ENCODE peak calls at places on chromosomes 7 and 10, in seven cellular contexts. H is uterus, U is IMR-90, S is sigmoid colon, I is stomach, Q is heart left ventricle, Y is transverse colon. C is an unnamed sample.

GRCh38 chr10:43026039-43026973 is 50.6 kb upstream of the RET start:
- DNase-seq in H (no peak), U (no peak), S (no peak), I (no peak), Q (no peak), Y (no peak), C (no peak)

GRCh38 chr7:27241189-27242045 is 1.2 kb upstream of the EVX1 start:
- DNase-seq in H (no peak), U (no peak), S (no peak), I (no peak), Q (no peak), Y (no peak), C (no peak)

GRCh38 chr7:151432658-151433521 is 7.1 kb downstream of the CRYGN start:
- DNase-seq in H (no peak), U (no peak), S (peak), I (no peak), Q (no peak), Y (no peak), C (no peak)

GRCh38 chr7:44286618-44287487 is 38.5 kb downstream of the CAMK2B start:
- DNase-seq in H (peak), U (no peak), S (peak), I (peak), Q (peak), Y (peak), C (no peak)

GRCh38 chr10:26437637-26438461 is at the start of gene APBB1IP:
- DNase-seq in H (peak), U (no peak), S (peak), I (peak), Q (peak), Y (peak), C (no peak)

GRCh38 chr7:100574362-100575205 is 884 bp upstream of the SAP25 start:
- DNase-seq in H (no peak), U (no peak), S (no peak), I (no peak), Q (no peak), Y (no peak), C (no peak)

GRCh38 chr10:48599830-48600134 is 5.1 kb downstream of the ARHGAP22 start:
- DNase-seq in H (no peak), U (no peak), S (no peak), I (no peak), Q (no peak), Y (no peak), C (no peak)

GRCh38 chr10:133379152-133379800 is at the start of gene PAOX:
- DNase-seq in H (peak), U (peak), S (peak), I (peak), Q (peak), Y (peak), C (peak)

GRCh38 chr7:74373536-74373935 is 80.2 kb upstream of the GTF2IRD1 start:
- DNase-seq in H (no peak), U (no peak), S (no peak), I (no peak), Q (no peak), Y (no peak), C (no peak)

GRCh38 chr7:75737856-75738603 is 711 bp downstream of the HIP1 start:
- DNase-seq in H (peak), U (no peak), S (peak), I (no peak), Q (peak), Y (peak), C (no peak)

GRCh38 chr10:69914373-69915268 is 112.9 kb downstream of the COL13A1 start:
- DNase-seq in H (peak), U (peak), S (peak), I (peak), Q (peak), Y (peak), C (peak)

GRCh38 chr7:114243646-114244045 is 171.0 kb upstream of the FOXP2 start:
- DNase-seq in H (no peak), U (no peak), S (no peak), I (no peak), Q (no peak), Y (no peak), C (no peak)

GRCh38 chr7:131540491-131541162 is 15.8 kb downstream of the PODXL start:
- DNase-seq in H (no peak), U (no peak), S (peak), I (peak), Q (no peak), Y (no peak), C (peak)

GRCh38 chr7:114182837-114183236 is 231.8 kb upstream of the FOXP2 start:
- DNase-seq in H (no peak), U (no peak), S (no peak), I (no peak), Q (no peak), Y (no peak), C (no peak)

GRCh38 chr10:119654540-119654939 is 3.4 kb downstream of the BAG3 start:
- DNase-seq in H (no peak), U (no peak), S (peak), I (peak), Q (peak), Y (peak), C (peak)

GRCh38 chr10:116084166-116084565 is 188.8 kb downstream of the GFRA1 start:
- DNase-seq in H (no peak), U (peak), S (no peak), I (no peak), Q (no peak), Y (no peak), C (no peak)

GRCh38 chr7:105680505-105681187 is 99.4 kb upstream of the EFCAB10 start:
- DNase-seq in H (peak), U (no peak), S (peak), I (no peak), Q (no peak), Y (peak), C (no peak)

GRCh38 chr7:105677803-105678583 is 96.7 kb upstream of the EFCAB10 start:
- DNase-seq in H (no peak), U (no peak), S (no peak), I (peak), Q (no peak), Y (peak), C (no peak)

GRCh38 chr7:105675873-105676484 is 94.7 kb upstream of the EFCAB10 start:
- DNase-seq in H (no peak), U (no peak), S (no peak), I (peak), Q (peak), Y (peak), C (no peak)

GRCh38 chr7:105677395-105677701 is 96.1 kb upstream of the EFCAB10 start:
- DNase-seq in H (no peak), U (no peak), S (no peak), I (no peak), Q (no peak), Y (no peak), C (no peak)

GRCh38 chr7:105678811-105679495 is 97.7 kb upstream of the EFCAB10 start:
- DNase-seq in H (peak), U (peak), S (peak), I (peak), Q (peak), Y (peak), C (peak)
- TF ChIP-seq POLR2A in H (peak), U (no peak), S (no peak), I (no peak), Q (no peak), Y (peak), C (no peak)

GRCh38 chr10:17805921-17806577 is 3.1 kb upstream of the MRC1 start:
- DNase-seq in H (no peak), U (no peak), S (no peak), I (no peak), Q (no peak), Y (no peak), C (no peak)
- TF ChIP-seq CTCF in H (no peak), U (no peak), S (no peak), I (no peak), Q (no peak), Y (no peak), C (no peak)

GRCh38 chr7:150370612-150371071 is 2.0 kb downstream of the REPIN1 start:
- DNase-seq in H (no peak), U (peak), S (no peak), I (no peak), Q (no peak), Y (no peak), C (no peak)

GRCh38 chr7:150371996-150372270 is 3.3 kb downstream of the REPIN1 start:
- DNase-seq in H (no peak), U (no peak), S (peak), I (no peak), Q (no peak), Y (no peak), C (no peak)

GRCh38 chr7:150369740-150370501 is 1.3 kb downstream of the REPIN1 start:
- DNase-seq in H (no peak), U (no peak), S (peak), I (no peak), Q (no peak), Y (no peak), C (peak)

GRCh38 chr7:150372271-150373048 is 3.8 kb downstream of the REPIN1 start:
- DNase-seq in H (no peak), U (no peak), S (peak), I (no peak), Q (no peak), Y (peak), C (no peak)

GRCh38 chr7:150371131-150371995 is 2.7 kb downstream of the REPIN1 start:
- DNase-seq in H (no peak), U (no peak), S (peak), I (no peak), Q (no peak), Y (no peak), C (no peak)
- TF ChIP-seq POLR2A in H (no peak), U (no peak), S (no peak), I (no peak), Q (no peak), Y (no peak), C (no peak)

GRCh38 chr7:3399858-3400257 is 98.8 kb downstream of the SDK1 start:
- DNase-seq in H (no peak), U (peak), S (no peak), I (no peak), Q (no peak), Y (no peak), C (peak)
- TF ChIP-seq CTCF in H (no peak), U (no peak), S (no peak), I (no peak), Q (no peak), Y (no peak), C (peak)

GRCh38 chr10:86400705-86401587 is 34.4 kb upstream of the GRID1 start:
- DNase-seq in H (peak), U (no peak), S (peak), I (peak), Q (peak), Y (peak), C (no peak)
- TF ChIP-seq POLR2A in H (no peak), U (no peak), S (no peak), I (no peak), Q (no peak), Y (no peak), C (no peak)

DNA sequence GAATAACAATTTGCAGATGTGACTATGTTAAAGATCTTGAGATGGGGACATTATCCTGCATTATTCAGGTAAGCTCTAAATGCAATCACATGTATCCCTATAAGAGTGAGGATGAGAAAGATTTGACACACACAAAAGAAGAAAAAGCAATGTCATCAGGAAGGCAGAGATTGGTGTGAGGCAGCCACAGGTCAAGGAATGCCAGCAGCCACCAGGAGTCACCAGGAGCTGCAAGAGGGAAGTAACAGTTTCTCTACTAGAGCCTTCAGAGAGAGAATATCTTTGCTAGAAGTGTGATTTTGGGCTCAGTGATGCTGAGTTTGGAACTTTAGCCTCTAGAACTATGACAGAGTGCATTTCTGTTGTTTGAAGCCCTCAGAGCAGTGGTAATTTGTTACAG is 700.3 kb upstream of the SEMA3D start:
- DNase-seq in H (no peak), U (no peak), S (no peak), I (no peak), Q (no peak), Y (no peak), C (no peak)
- TF ChIP-seq CTCF in H (no peak), U (no peak), S (no peak), I (no peak), Q (no peak), Y (no peak), C (no peak)

GRCh38 chr10:929965-930364 is 1.5 kb downstream of the LARP4B start:
- DNase-seq in H (no peak), U (no peak), S (no peak), I (no peak), Q (no peak), Y (no peak), C (no peak)

GRCh38 chr10:931326-932318 is at the start of gene LARP4B:
- DNase-seq in H (peak), U (peak), S (peak), I (peak), Q (peak), Y (peak), C (peak)

GRCh38 chr10:934746-935406 is 3.4 kb upstream of the LARP4B start:
- DNase-seq in H (no peak), U (no peak), S (no peak), I (no peak), Q (no peak), Y (no peak), C (no peak)

GRCh38 chr10:930415-931325 is 835 bp downstream of the LARP4B start:
- DNase-seq in H (peak), U (peak), S (peak), I (peak), Q (peak), Y (peak), C (peak)

DNA sequence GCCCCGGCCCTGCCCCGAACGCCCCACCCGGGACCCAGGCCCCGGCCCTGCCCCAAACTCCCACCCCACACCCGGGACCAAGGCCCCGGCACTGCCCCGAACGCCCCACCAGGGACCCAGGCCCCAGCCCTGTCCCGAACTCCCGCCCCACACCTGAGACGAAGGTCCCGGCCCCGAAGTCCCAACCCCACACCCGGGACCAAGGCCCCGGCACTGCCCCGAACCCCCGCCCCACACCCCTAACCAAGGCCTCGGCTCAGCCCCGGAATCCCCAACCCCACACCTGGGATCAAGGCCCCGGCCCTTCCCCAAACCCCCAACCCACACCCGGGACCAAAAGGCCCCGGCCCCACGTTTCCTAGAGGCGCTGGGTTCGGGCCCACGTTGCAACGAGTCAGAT is 1.1 kb upstream of the LARP4B start:
- DNase-seq in H (peak), U (no peak), S (peak), I (no peak), Q (peak), Y (no peak), C (no peak)
- TF ChIP-seq POLR2A in H (no peak), U (no peak), S (no peak), I (no peak), Q (no peak), Y (no peak), C (no peak)

GRCh38 chr7:142669074-142669654 is 80.1 kb upstream of the PRSS1 start:
- DNase-seq in H (no peak), U (peak), S (no peak), I (no peak), Q (no peak), Y (no peak), C (peak)
- TF ChIP-seq CTCF in H (no peak), U (peak), S (peak), I (no peak), Q (no peak), Y (no peak), C (peak)

GRCh38 chr7:132622081-132622480 is 45.8 kb upstream of the PLXNA4 start:
- DNase-seq in H (no peak), U (no peak), S (no peak), I (no peak), Q (no peak), Y (no peak), C (no peak)

GRCh38 chr7:132614428-132615076 is 38.3 kb upstream of the PLXNA4 start:
- DNase-seq in H (no peak), U (no peak), S (peak), I (no peak), Q (peak), Y (peak), C (peak)

GRCh38 chr7:132619967-132620366 is 43.7 kb upstream of the PLXNA4 start:
- DNase-seq in H (no peak), U (no peak), S (no peak), I (no peak), Q (no peak), Y (no peak), C (no peak)

GRCh38 chr7:132618271-132618955 is 42.1 kb upstream of the PLXNA4 start:
- DNase-seq in H (no peak), U (no peak), S (no peak), I (no peak), Q (no peak), Y (no peak), C (no peak)

GRCh38 chr7:132618956-132619305 is 42.7 kb upstream of the PLXNA4 start:
- DNase-seq in H (no peak), U (peak), S (no peak), I (no peak), Q (no peak), Y (no peak), C (peak)
- TF ChIP-seq POLR2A in H (no peak), U (no peak), S (no peak), I (no peak), Q (no peak), Y (no peak), C (no peak)

GRCh38 chr7:150409300-150410030 is 30.3 kb downstream of the ZNF775 start:
- DNase-seq in H (no peak), U (no peak), S (peak), I (no peak), Q (no peak), Y (peak), C (no peak)
- TF ChIP-seq CTCF in H (no peak), U (no peak), S (no peak), I (no peak), Q (no peak), Y (no peak), C (no peak)

C was measured in endothelial cell of umbilical vein.